ENCODE peak calls at places on chromosomes 13 and 19, in four cellular contexts. U is stimulated activated CD4-positive, alpha-beta T cell treated with anti-CD3 and anti-CD28 coated beads, Interleukin-2, amount 100 ng/mL, for 24 hours; L is GM12891; J is stimulated activated naive B cell treated with anti-CD40 and anti-IgM and Interleukin-4, amounts not matched to agents 10 μg/mL and 1 μg/mL and 100 μg/mL, for 72 hours. O is an unnamed sample.

GRCh38 chr19:37334179-37335071 is 36.5 kb upstream of the ZNF527 start:
- DNase-seq in L (peak), J (peak), U (peak), O (peak)

GRCh38 chr19:38346837-38347236 is 11.2 kb downstream of the CATSPERG start:
- DNase-seq in J (no peak), U (no peak), L (no peak), O (no peak)

GRCh38 chr13:75550159-75550567 is 572 bp downstream of the UCHL3 start:
- DNase-seq in L (no peak), U (peak), J (no peak), O (peak)

GRCh38 chr13:95556981-95557380 is 4.5 kb downstream of the CLDN10 start:
- DNase-seq in J (no peak), L (no peak), U (no peak), O (no peak)

GRCh38 chr19:29299416-29300380 is 86.7 kb upstream of the UQCRFS1 start:
- DNase-seq in U (no peak), J (no peak), L (no peak), O (no peak)

GRCh38 chr19:29672933-29673336 is 7.7 kb downstream of the PLEKHF1 start:
- DNase-seq in U (peak), J (peak), L (no peak), O (peak)

GRCh38 chr19:5369962-5370367 is 29.4 kb upstream of the PTPRS start:
- DNase-seq in L (peak), J (peak), U (peak), O (peak)

GRCh38 chr19:31518626-31519025 is 169.4 kb upstream of the TSHZ3 start:
- DNase-seq in U (no peak), L (no peak), J (no peak), O (no peak)

GRCh38 chr13:101627556-101627943 is 175.1 kb downstream of the ITGBL1 start:
- DNase-seq in L (no peak), U (no peak), J (no peak), O (no peak)

GRCh38 chr19:40178756-40179155 is 12.5 kb upstream of the MAP3K10 start:
- DNase-seq in J (no peak), U (no peak), L (no peak), O (no peak)

GRCh38 chr13:74290324-74290773 is 156.1 kb upstream of the KLF12 start:
- DNase-seq in J (peak), L (no peak), U (no peak), O (peak)

GRCh38 chr13:102881819-102882686 is 36.2 kb downstream of the ERCC5 start:
- DNase-seq in U (no peak), L (no peak), J (no peak), O (no peak)

GRCh38 chr19:47310323-47310722 is 662 bp downstream of the C5AR1 start:
- DNase-seq in J (no peak), U (no peak), L (no peak), O (no peak)

GRCh38 chr13:81609335-81609734 is 1268.4 kb upstream of the SPRY2 start:
- DNase-seq in J (no peak), U (no peak), L (no peak), O (no peak)

GRCh38 chr19:29745253-29745652 is 30.2 kb upstream of the C19orf12 start:
- DNase-seq in L (no peak), J (no peak), U (no peak), O (no peak)

GRCh38 chr19:10952809-10953208 is 8.0 kb upstream of the SMARCA4 start:
- DNase-seq in J (no peak), L (no peak), U (no peak), O (no peak)

GRCh38 chr19:48329167-48329891 is 4.0 kb downstream of the EMP3 start:
- DNase-seq in J (peak), L (no peak), U (peak), O (no peak)

GRCh38 chr13:44934724-44935123 is 54.5 kb downstream of the NUFIP1 start:
- DNase-seq in J (no peak), U (no peak), L (no peak), O (no peak)

GRCh38 chr19:6774821-6775707 is 2.6 kb downstream of the VAV1 start:
- DNase-seq in U (no peak), L (no peak), J (no peak), O (no peak)

GRCh38 chr19:43527860-43528622 is 1.0 kb upstream of the ETHE1 start:
- DNase-seq in U (no peak), J (no peak), L (no peak), O (no peak)

GRCh38 chr19:42497492-42498226 is 30.6 kb downstream of the CEACAM1 start:
- DNase-seq in J (no peak), L (no peak), U (no peak), O (peak)

GRCh38 chr13:112182831-112183543 is 116.0 kb downstream of the SOX1 start:
- DNase-seq in L (no peak), U (no peak), J (no peak), O (no peak)

GRCh38 chr13:103100795-103101194 is 34.6 kb upstream of the SLC10A2 start:
- DNase-seq in J (no peak), L (no peak), U (no peak), O (no peak)

GRCh38 chr13:29059837-29060236 is 239.7 kb downstream of the MTUS2 start:
- DNase-seq in L (no peak), J (no peak), U (no peak), O (no peak)

GRCh38 chr19:38538793-38539528 is 78.8 kb downstream of the MAP4K1 start:
- DNase-seq in L (no peak), U (no peak), J (no peak), O (no peak)

GRCh38 chr19:42272989-42273406 is 3.9 kb downstream of the CIC start:
- DNase-seq in L (no peak), J (no peak), U (no peak), O (no peak)

GRCh38 chr19:11018179-11018578 is 57.3 kb downstream of the SMARCA4 start:
- DNase-seq in J (no peak), L (no peak), U (no peak), O (no peak)

GRCh38 chr13:24254151-24254810 is 55.1 kb upstream of the C1QTNF9 start:
- DNase-seq in J (no peak), L (no peak), U (peak), O (peak)

GRCh38 chr19:19033176-19033425 is 216 bp downstream of the SUGP2 start:
- DNase-seq in U (no peak), J (no peak), L (no peak), O (no peak)

GRCh38 chr19:6498294-6499036 is 3.6 kb downstream of the TUBB4A start:
- DNase-seq in U (no peak), J (no peak), L (no peak), O (no peak)

GRCh38 chr13:107124129-107124718 is 556.3 kb upstream of the ARGLU1 start:
- DNase-seq in J (no peak), U (no peak), L (no peak), O (no peak)

GRCh38 chr19:7652061-7652641 is 15.2 kb downstream of the STXBP2 start:
- DNase-seq in J (peak), L (peak), U (peak), O (peak)

GRCh38 chr13:111395511-111396393 is 75.3 kb downstream of the TEX29 start:
- DNase-seq in J (no peak), U (no peak), L (no peak), O (no peak)

GRCh38 chr13:60152114-60152513 is 11.6 kb downstream of the DIAPH3 start:
- DNase-seq in J (no peak), U (no peak), L (no peak), O (no peak)

GRCh38 chr13:42681394-42681793 is 100.0 kb upstream of the FAM216B start:
- DNase-seq in L (no peak), J (no peak), U (no peak), O (no peak)

GRCh38 chr19:18049390-18049789 is 37.3 kb downstream of the IL12RB1 start:
- DNase-seq in J (no peak), U (no peak), L (no peak), O (no peak)

GRCh38 chr19:48654299-48655059 is 8.5 kb upstream of the CA11 start:
- DNase-seq in L (no peak), J (no peak), U (no peak), O (no peak)

GRCh38 chr13:113665582-113666323 is 1.3 kb upstream of the GRK1 start:
- DNase-seq in U (no peak), L (no peak), J (no peak), O (no peak)

GRCh38 chr19:43781630-43782310 is 997 bp upstream of the KCNN4 start:
- DNase-seq in L (no peak), J (no peak), U (no peak), O (no peak)

GRCh38 chr13:100389617-100390016 is 199.0 kb downstream of the GGACT start:
- DNase-seq in U (no peak), L (no peak), J (no peak), O (no peak)

O was measured in GM10248.